ENCODE peak calls at places on chromosomes 5 and 9, in five cellular contexts. K is kidney glomerular epithelial cell, A is AG04449, Z is PC-9, X is colonic mucosa. E is an unnamed sample.

GRCh38 chr5:80125022-80125961 is 90.1 kb downstream of the THBS4 start:
- DNase-seq in Z (no peak), A (no peak), K (no peak), X (no peak), E (no peak)

GRCh38 chr9:17742065-17742464 is 163.2 kb downstream of the SH3GL2 start:
- DNase-seq in Z (no peak), X (no peak), A (no peak), K (no peak), E (no peak)

GRCh38 chr9:35763803-35764202 is 9.7 kb upstream of the MSMP start:
- DNase-seq in Z (no peak), K (no peak), A (no peak), X (no peak), E (no peak)

GRCh38 chr9:22044583-22044982 is 35.5 kb upstream of the CDKN2B start:
- DNase-seq in K (peak), X (no peak), A (peak), Z (peak), E (no peak)

GRCh38 chr9:684950-685340 is 156.6 kb upstream of the DMRT1 start:
- DNase-seq in A (peak), K (no peak), Z (no peak), X (no peak), E (peak)

GRCh38 chr9:104993291-104993963 is 65.5 kb upstream of the ABCA1 start:
- DNase-seq in A (no peak), Z (peak), X (peak), K (peak), E (peak)

GRCh38 chr5:43602456-43602817 is 543 bp upstream of the NNT start:
- DNase-seq in X (peak), Z (no peak), K (peak), A (no peak), E (peak)

GRCh38 chr5:23072179-23072578 is 219.0 kb upstream of the CDH12 start:
- DNase-seq in A (no peak), X (no peak), Z (no peak), K (no peak), E (no peak)

GRCh38 chr9:96020822-96021615 is 145.5 kb downstream of the ERCC6L2 start:
- DNase-seq in Z (no peak), K (no peak), A (no peak), X (peak), E (no peak)

GRCh38 chr9:33800886-33801285 is 5.5 kb downstream of the PRSS3 start:
- DNase-seq in X (no peak), K (no peak), A (no peak), Z (no peak), E (no peak)

GRCh38 chr5:57186194-57186593 is 12.3 kb downstream of the GPBP1 start:
- DNase-seq in K (no peak), Z (no peak), A (no peak), X (no peak), E (no peak)

GRCh38 chr5:93274291-93274690 is 306.7 kb downstream of the NR2F1-AS1 start:
- DNase-seq in X (no peak), K (peak), A (no peak), Z (no peak), E (no peak)

GRCh38 chr5:41447761-41448510 is 62.5 kb downstream of the PLCXD3 start:
- DNase-seq in A (no peak), X (no peak), Z (no peak), K (no peak), E (no peak)

GRCh38 chr5:88675758-88676636 is 207.0 kb downstream of the MEF2C start:
- DNase-seq in K (no peak), A (no peak), Z (peak), X (peak), E (peak)

GRCh38 chr5:96977228-96977627 is 41.3 kb downstream of the LNPEP start:
- DNase-seq in X (no peak), Z (no peak), K (no peak), A (no peak), E (no peak)

GRCh38 chr5:52787600-52788504 is at the start of the genes ITGA1 and PELO:
- DNase-seq in Z (peak), K (peak), A (no peak), X (peak), E (peak)

GRCh38 chr5:52725065-52725746 is 62.5 kb upstream of the ITGA1 start:
- DNase-seq in K (no peak), Z (peak), X (peak), A (no peak), E (no peak)

GRCh38 chr9:137772281-137772873 is 105.2 kb upstream of the CACNA1B start:
- DNase-seq in Z (no peak), A (no peak), X (no peak), K (no peak), E (no peak)

GRCh38 chr5:29262683-29263082 is 1930.8 kb upstream of the CDH6 start:
- DNase-seq in Z (peak), K (no peak), A (no peak), X (no peak), E (no peak)

GRCh38 chr9:38063363-38063707 is 5.7 kb downstream of the SHB start:
- DNase-seq in K (no peak), X (no peak), A (no peak), Z (no peak), E (no peak)

GRCh38 chr9:106106396-106106795 is 412.1 kb downstream of the TMEM38B start:
- DNase-seq in X (no peak), Z (no peak), A (no peak), K (no peak), E (no peak)

GRCh38 chr5:66864240-66864884 is 268.2 kb downstream of the MAST4 start:
- DNase-seq in Z (no peak), K (peak), A (no peak), X (no peak), E (no peak)

GRCh38 chr5:53480474-53481353 is at the start of gene FST:
- DNase-seq in Z (no peak), A (no peak), K (no peak), X (peak), E (no peak)

GRCh38 chr5:113510836-113511451 is 2.5 kb upstream of the YTHDC2 start:
- DNase-seq in X (no peak), K (peak), A (no peak), Z (peak), E (peak)

GRCh38 chr5:51383494-51384081 is 340 bp downstream of the ISL1 start:
- DNase-seq in X (no peak), A (no peak), K (no peak), Z (no peak), E (no peak)

GRCh38 chr9:89797255-89797654 is 192.4 kb downstream of the GADD45G start:
- DNase-seq in X (no peak), K (no peak), A (no peak), Z (no peak), E (no peak)

GRCh38 chr9:2623046-2623865 is 1.7 kb downstream of the VLDLR start:
- DNase-seq in K (peak), Z (no peak), X (peak), A (no peak), E (peak)

GRCh38 chr5:132098151-132098594 is 24.6 kb downstream of the CSF2 start:
- DNase-seq in K (peak), A (peak), Z (no peak), X (no peak), E (peak)

GRCh38 chr5:79829260-79829659 is 139.6 kb downstream of the CMYA5 start:
- DNase-seq in A (no peak), Z (no peak), X (no peak), K (no peak), E (no peak)

GRCh38 chr9:88783613-88784230 is 207.5 kb upstream of the S1PR3 start:
- DNase-seq in A (no peak), X (no peak), Z (no peak), K (no peak), E (no peak)

GRCh38 chr5:150615141-150615699 is 25.2 kb upstream of the SYNPO start:
- DNase-seq in A (no peak), K (no peak), Z (no peak), X (peak), E (no peak)